ENCODE peak calls at places on chromosomes 13 and 19, in seven cellular contexts. One of them, this sample, is unnamed.

GRCh38 chr19:19740755-19741154 is 7.8 kb upstream of the ZNF14 start:
- DNase-seq in uterus: no peak
- DNase-seq in body of pancreas: no peak
- DNase-seq in lung: peak; percentile 27
- DNase-seq in fibroblast of lung: no peak
- DNase-seq in cardiac muscle cell: no peak
- DNase-seq in SJSA1: no peak
- DNase-seq in this sample: no peak

GRCh38 chr13:47990920-47991466 is 10.1 kb downstream of the SUCLA2 start:
- DNase-seq in body of pancreas: no peak
- DNase-seq in uterus: no peak
- DNase-seq in cardiac muscle cell: no peak
- DNase-seq in SJSA1: no peak
- DNase-seq in lung: no peak
- DNase-seq in fibroblast of lung: no peak
- DNase-seq in this sample: no peak

GRCh38 chr19:548841-549830 is 5.3 kb downstream of the GZMM start:
- DNase-seq in cardiac muscle cell: no peak
- DNase-seq in fibroblast of lung: no peak
- DNase-seq in lung: no peak
- DNase-seq in SJSA1: no peak
- DNase-seq in body of pancreas: no peak
- DNase-seq in uterus: no peak
- DNase-seq in this sample: no peak

GRCh38 chr19:38290631-38291147 is 13.4 kb upstream of the C19orf33 start:
- DNase-seq in SJSA1: peak; percentile 82
- DNase-seq in uterus: no peak
- DNase-seq in fibroblast of lung: peak; percentile 91
- DNase-seq in body of pancreas: peak; percentile 94
- DNase-seq in lung: peak; percentile 69
- DNase-seq in cardiac muscle cell: no peak
- DNase-seq in this sample: peak; percentile 68

GRCh38 chr13:113660066-113660465 is 2.1 kb upstream of the ATP4B start:
- DNase-seq in fibroblast of lung: no peak
- DNase-seq in cardiac muscle cell: no peak
- DNase-seq in SJSA1: no peak
- DNase-seq in uterus: no peak
- DNase-seq in body of pancreas: peak; percentile 3
- DNase-seq in lung: no peak
- DNase-seq in this sample: peak; percentile 1

GRCh38 chr19:7953576-7953975 is 10.1 kb upstream of the TIMM44 start:
- DNase-seq in SJSA1: no peak
- DNase-seq in lung: no peak
- DNase-seq in cardiac muscle cell: no peak
- DNase-seq in fibroblast of lung: no peak
- DNase-seq in uterus: no peak
- DNase-seq in body of pancreas: no peak
- DNase-seq in this sample: no peak

GRCh38 chr19:54324071-54324470 is 11.1 kb upstream of the LILRA5 start:
- DNase-seq in fibroblast of lung: no peak
- DNase-seq in cardiac muscle cell: no peak
- DNase-seq in SJSA1: no peak
- DNase-seq in body of pancreas: no peak
- DNase-seq in lung: no peak
- DNase-seq in uterus: no peak
- DNase-seq in this sample: no peak

GRCh38 chr13:29767006-29767405 is 83.4 kb downstream of the UBL3 start:
- DNase-seq in fibroblast of lung: peak; percentile 55
- DNase-seq in SJSA1: peak; percentile 4
- DNase-seq in lung: no peak
- DNase-seq in body of pancreas: no peak
- DNase-seq in cardiac muscle cell: no peak
- DNase-seq in uterus: no peak
- DNase-seq in this sample: no peak

GRCh38 chr19:48806818-48807589 is 3.8 kb downstream of the BCAT2 start:
- DNase-seq in uterus: no peak
- DNase-seq in fibroblast of lung: peak; percentile 49
- DNase-seq in lung: no peak
- DNase-seq in body of pancreas: peak; percentile 54
- DNase-seq in cardiac muscle cell: peak; percentile 60
- DNase-seq in SJSA1: no peak
- DNase-seq in this sample: no peak

GRCh38 chr19:5200844-5201243 is 139.8 kb downstream of the PTPRS start:
- DNase-seq in body of pancreas: no peak
- DNase-seq in cardiac muscle cell: no peak
- DNase-seq in SJSA1: no peak
- DNase-seq in uterus: no peak
- DNase-seq in lung: no peak
- DNase-seq in fibroblast of lung: no peak
- DNase-seq in this sample: no peak

GRCh38 chr13:20193924-20194631 is 1.3 kb upstream of the GJB2 start:
- DNase-seq in cardiac muscle cell: no peak
- DNase-seq in lung: no peak
- DNase-seq in body of pancreas: no peak
- DNase-seq in uterus: no peak
- DNase-seq in SJSA1: no peak
- DNase-seq in fibroblast of lung: no peak
- DNase-seq in this sample: no peak

GRCh38 chr19:5356918-5357317 is 16.3 kb upstream of the PTPRS start:
- DNase-seq in fibroblast of lung: no peak
- DNase-seq in body of pancreas: no peak
- DNase-seq in uterus: no peak
- DNase-seq in lung: no peak
- DNase-seq in cardiac muscle cell: no peak
- DNase-seq in SJSA1: no peak
- DNase-seq in this sample: no peak

GRCh38 chr13:35530147-35530546 is 53.7 kb upstream of the MAB21L1 start:
- DNase-seq in cardiac muscle cell: no peak
- DNase-seq in uterus: no peak
- DNase-seq in fibroblast of lung: no peak
- DNase-seq in SJSA1: no peak
- DNase-seq in lung: no peak
- DNase-seq in body of pancreas: no peak
- DNase-seq in this sample: no peak

GRCh38 chr13:28658796-28659610 is at the start of gene POMP:
- DNase-seq in cardiac muscle cell: peak; percentile 93
- DNase-seq in uterus: peak; percentile 88
- DNase-seq in body of pancreas: peak; percentile 90
- DNase-seq in lung: peak; percentile 94
- DNase-seq in fibroblast of lung: peak; percentile 94
- DNase-seq in SJSA1: peak; percentile 88
- DNase-seq in this sample: peak; percentile 96

GRCh38 chr19:13827656-13828055 is 32.4 kb downstream of the ZSWIM4 start:
- DNase-seq in lung: no peak
- DNase-seq in fibroblast of lung: no peak
- DNase-seq in SJSA1: no peak
- DNase-seq in body of pancreas: no peak
- DNase-seq in cardiac muscle cell: no peak
- DNase-seq in uterus: no peak
- DNase-seq in this sample: no peak

GRCh38 chr13:50766043-50766442 is 77.4 kb downstream of the DLEU7 start:
- DNase-seq in lung: no peak
- DNase-seq in fibroblast of lung: peak; percentile 23
- DNase-seq in cardiac muscle cell: no peak
- DNase-seq in SJSA1: no peak
- DNase-seq in uterus: no peak
- DNase-seq in body of pancreas: no peak
- DNase-seq in this sample: no peak

GRCh38 chr19:6418562-6418932 is 6.1 kb downstream of the KHSRP start:
- DNase-seq in cardiac muscle cell: no peak
- DNase-seq in lung: no peak
- DNase-seq in body of pancreas: no peak
- DNase-seq in uterus: no peak
- DNase-seq in fibroblast of lung: no peak
- DNase-seq in SJSA1: no peak
- DNase-seq in this sample: no peak

GRCh38 chr19:6417713-6418561 is 6.7 kb downstream of the KHSRP start:
- DNase-seq in uterus: peak; percentile 63
- DNase-seq in SJSA1: no peak
- DNase-seq in fibroblast of lung: peak; percentile 29
- DNase-seq in cardiac muscle cell: no peak
- DNase-seq in body of pancreas: peak; percentile 45
- DNase-seq in lung: no peak
- DNase-seq in this sample: no peak

GRCh38 chr19:6423499-6424189 is 967 bp downstream of the KHSRP start:
- DNase-seq in SJSA1: peak; percentile 53
- DNase-seq in cardiac muscle cell: peak; percentile 72
- DNase-seq in uterus: peak; percentile 21
- DNase-seq in lung: no peak
- DNase-seq in body of pancreas: no peak
- DNase-seq in fibroblast of lung: peak; percentile 37
- DNase-seq in this sample: peak; percentile 48

GRCh38 chr19:6424190-6424938 is at the start of gene KHSRP:
- DNase-seq in lung: no peak
- DNase-seq in uterus: peak; percentile 22
- DNase-seq in body of pancreas: no peak
- DNase-seq in cardiac muscle cell: peak; percentile 52
- DNase-seq in SJSA1: no peak
- DNase-seq in fibroblast of lung: no peak
- DNase-seq in this sample: peak; percentile 30

DNA sequence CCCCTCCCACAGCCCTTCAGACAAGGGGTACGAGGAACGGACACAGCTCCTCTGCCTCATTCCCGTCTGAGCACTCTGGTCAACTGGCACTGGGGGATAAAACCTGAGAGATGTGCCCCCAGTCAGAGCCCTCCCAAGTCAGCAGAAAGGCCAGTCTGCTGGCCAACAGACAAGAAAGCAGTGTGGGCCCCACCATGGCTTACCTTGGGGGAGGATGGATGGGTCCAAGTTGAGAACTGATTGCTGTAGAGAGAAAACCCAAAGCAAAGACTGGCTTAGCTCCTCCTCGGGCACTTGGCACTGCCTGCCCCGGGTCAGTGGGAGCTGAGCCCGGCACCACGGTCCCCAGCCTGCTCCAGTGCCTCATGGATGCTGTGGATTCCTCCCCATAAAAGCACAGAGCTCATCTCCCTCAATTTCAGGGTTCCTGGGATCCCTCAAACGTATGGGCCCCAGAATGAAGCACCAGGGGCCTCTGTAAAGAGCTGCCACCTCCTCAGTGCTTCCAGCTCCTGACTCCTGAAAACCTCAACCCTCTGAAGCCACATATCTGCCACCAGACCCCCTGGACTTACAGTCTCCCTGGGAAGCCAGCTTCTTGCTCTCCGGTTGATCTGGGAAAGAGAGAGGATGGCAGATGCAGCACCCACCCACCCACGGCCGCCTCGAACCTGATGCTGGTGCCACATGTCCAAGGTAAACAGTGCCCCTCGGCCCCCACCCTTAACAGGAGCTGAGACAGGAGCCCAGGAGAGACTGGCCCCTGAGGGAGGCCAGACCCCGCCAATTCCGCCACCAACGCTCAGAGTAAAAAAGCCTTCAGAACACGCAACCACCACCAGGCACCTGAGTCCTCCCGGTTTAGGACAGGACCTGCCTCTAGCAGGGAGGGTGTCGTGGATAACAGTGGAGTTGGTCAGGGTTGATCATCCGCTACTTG is 3.3 kb downstream of the KHSRP start:
- DNase-seq in body of pancreas: no peak
- DNase-seq in cardiac muscle cell: no peak
- DNase-seq in uterus: no peak
- DNase-seq in SJSA1: no peak
- DNase-seq in lung: no peak
- DNase-seq in fibroblast of lung: no peak
- DNase-seq in this sample: no peak
- H3K36me3 ChIP-seq in body of pancreas: peaks cover 27% of the 10 kb centered on the region
- H3K36me3 ChIP-seq in cardiac muscle cell: peaks cover 43% of the 10 kb centered on the region
- H3K36me3 ChIP-seq in uterus: no peaks in the 10 kb centered on the region
- H3K36me3 ChIP-seq in SJSA1: peaks cover 76% of the 10 kb centered on the region
- H3K36me3 ChIP-seq in lung: peaks cover 4% of the 10 kb centered on the region
- H3K36me3 ChIP-seq in fibroblast of lung: peaks cover 35% of the 10 kb centered on the region
- H3K36me3 ChIP-seq in this sample: peaks cover 63% of the 10 kb centered on the region

GRCh38 chr13:110280231-110280813 is 26.6 kb downstream of the COL4A1 start:
- DNase-seq in fibroblast of lung: no peak
- DNase-seq in lung: no peak
- DNase-seq in SJSA1: no peak
- DNase-seq in uterus: no peak
- DNase-seq in body of pancreas: no peak
- DNase-seq in cardiac muscle cell: no peak
- DNase-seq in this sample: no peak

GRCh38 chr13:110277357-110277950 is 29.5 kb downstream of the COL4A1 start:
- DNase-seq in SJSA1: no peak
- DNase-seq in uterus: no peak
- DNase-seq in fibroblast of lung: peak; percentile 61
- DNase-seq in cardiac muscle cell: no peak
- DNase-seq in lung: no peak
- DNase-seq in body of pancreas: no peak
- DNase-seq in this sample: no peak

GRCh38 chr13:110279684-110280083 is 27.3 kb downstream of the COL4A1 start:
- DNase-seq in body of pancreas: no peak
- DNase-seq in cardiac muscle cell: no peak
- DNase-seq in fibroblast of lung: no peak
- DNase-seq in SJSA1: no peak
- DNase-seq in lung: no peak
- DNase-seq in uterus: no peak
- DNase-seq in this sample: no peak

GRCh38 chr13:110280996-110281688 is 25.8 kb downstream of the COL4A1 start:
- DNase-seq in lung: no peak
- DNase-seq in fibroblast of lung: no peak
- DNase-seq in uterus: peak; percentile 74
- DNase-seq in cardiac muscle cell: no peak
- DNase-seq in SJSA1: no peak
- DNase-seq in body of pancreas: peak; percentile 29
- DNase-seq in this sample: no peak

GRCh38 chr13:110278859-110279258 is 28.1 kb downstream of the COL4A1 start:
- DNase-seq in body of pancreas: no peak
- DNase-seq in uterus: no peak
- DNase-seq in lung: no peak
- DNase-seq in fibroblast of lung: no peak
- DNase-seq in SJSA1: no peak
- DNase-seq in cardiac muscle cell: no peak
- DNase-seq in this sample: no peak
- H3K36me3 ChIP-seq in body of pancreas: no peaks in the 10 kb centered on the region
- H3K36me3 ChIP-seq in uterus: no peaks in the 10 kb centered on the region
- H3K36me3 ChIP-seq in lung: no peaks in the 10 kb centered on the region
- H3K36me3 ChIP-seq in fibroblast of lung: peaks cover 3% of the 10 kb centered on the region
- H3K36me3 ChIP-seq in SJSA1: peaks cover 5% of the 10 kb centered on the region
- H3K36me3 ChIP-seq in cardiac muscle cell: no peaks in the 10 kb centered on the region
- H3K36me3 ChIP-seq in this sample: peaks cover 10% of the 10 kb centered on the region

GRCh38 chr19:6826281-6826920 is 53.9 kb downstream of the VAV1 start:
- DNase-seq in cardiac muscle cell: no peak
- DNase-seq in lung: no peak
- DNase-seq in uterus: no peak
- DNase-seq in SJSA1: no peak
- DNase-seq in fibroblast of lung: no peak
- DNase-seq in body of pancreas: no peak
- DNase-seq in this sample: no peak
- H3K36me3 ChIP-seq in cardiac muscle cell: no peaks in the 10 kb centered on the region
- H3K36me3 ChIP-seq in lung: no peaks in the 10 kb centered on the region
- H3K36me3 ChIP-seq in uterus: no peaks in the 10 kb centered on the region
- H3K36me3 ChIP-seq in SJSA1: no peaks in the 10 kb centered on the region
- H3K36me3 ChIP-seq in fibroblast of lung: no peaks in the 10 kb centered on the region
- H3K36me3 ChIP-seq in body of pancreas: no peaks in the 10 kb centered on the region
- H3K36me3 ChIP-seq in this sample: no peaks in the 10 kb centered on the region

GRCh38 chr13:45966715-45967114 is 85.8 kb downstream of the ZC3H13 start:
- DNase-seq in body of pancreas: no peak
- DNase-seq in uterus: no peak
- DNase-seq in cardiac muscle cell: no peak
- DNase-seq in SJSA1: no peak
- DNase-seq in lung: no peak
- DNase-seq in fibroblast of lung: no peak
- DNase-seq in this sample: no peak
- H3K36me3 ChIP-seq in body of pancreas: peaks cover 28% of the 10 kb centered on the region
- H3K36me3 ChIP-seq in uterus: no peaks in the 10 kb centered on the region
- H3K36me3 ChIP-seq in cardiac muscle cell: peaks cover 62% of the 10 kb centered on the region
- H3K36me3 ChIP-seq in SJSA1: peaks cover 49% of the 10 kb centered on the region
- H3K36me3 ChIP-seq in lung: peaks cover 28% of the 10 kb centered on the region
- H3K36me3 ChIP-seq in fibroblast of lung: peaks cover 8% of the 10 kb centered on the region
- H3K36me3 ChIP-seq in this sample: peaks cover 66% of the 10 kb centered on the region

This sample was measured in SJCRH30.